ENCODE peak calls at places on chromosomes 3 and 15, in four cellular contexts. J is brain microvascular endothelial cell; F is effector memory CD8-positive, alpha-beta T cell; M is cardiac fibroblast. L is an unnamed sample.

GRCh38 chr15:74173545-74174215 is at the start of gene ISLR:
- DNase-seq in J (no peak), F (no peak), M (peak; percentile 64), L (no peak)

GRCh38 chr15:99442268-99442897 is 123.4 kb upstream of the MEF2A start:
- DNase-seq in M (peak; percentile 89), J (peak; percentile 71), F (no peak), L (peak; percentile 81)

GRCh38 chr3:31213869-31214486 is 318.7 kb upstream of the STT3B start:
- DNase-seq in J (no peak), M (no peak), F (no peak), L (no peak)

GRCh38 chr3:195551381-195551978 is 8.4 kb upstream of the PPP1R2 start:
- DNase-seq in J (no peak), M (peak; percentile 44), F (no peak), L (no peak)

GRCh38 chr15:71083349-71083748 is 31.9 kb upstream of the THSD4 start:
- DNase-seq in F (no peak), M (peak; percentile 68), J (peak; percentile 91), L (no peak)

GRCh38 chr3:45479627-45480026 is 91.3 kb downstream of the LARS2 start:
- DNase-seq in F (no peak), J (peak; percentile 80), M (peak; percentile 91), L (peak; percentile 81)

GRCh38 chr3:107206141-107206540 is 171.1 kb upstream of the CCDC54 start:
- DNase-seq in F (no peak), J (peak; percentile 77), M (peak; percentile 85), L (no peak)

GRCh38 chr3:134860141-134860540 is 65.1 kb downstream of the EPHB1 start:
- DNase-seq in M (no peak), F (no peak), J (no peak), L (no peak)

GRCh38 chr15:48560321-48561051 is 85.0 kb downstream of the FBN1 start:
- DNase-seq in M (peak; percentile 59), J (no peak), F (no peak), L (no peak)

GRCh38 chr15:68195336-68196112 is 9.6 kb downstream of the CALML4 start:
- DNase-seq in M (no peak), F (no peak), J (no peak), L (no peak)

GRCh38 chr3:31047673-31048072 is 153.2 kb upstream of the GADL1 start:
- DNase-seq in M (no peak), F (no peak), J (no peak), L (no peak)

GRCh38 chr3:99396651-99397050 is 241.7 kb upstream of the COL8A1 start:
- DNase-seq in F (no peak), M (peak; percentile 14), J (no peak), L (no peak)

GRCh38 chr15:100733786-100734185 is 131.4 kb downstream of the ASB7 start:
- DNase-seq in M (peak; percentile 69), F (no peak), J (peak; percentile 77), L (peak; percentile 51)

GRCh38 chr3:138113309-138113708 is 2.1 kb downstream of the DZIP1L start:
- DNase-seq in J (no peak), M (no peak), F (no peak), L (no peak)

GRCh38 chr3:178671261-178672191 is 135.3 kb downstream of the KCNMB2 start:
- DNase-seq in F (no peak), M (peak; percentile 64), J (peak; percentile 53), L (no peak)

GRCh38 chr3:17730318-17730967 is 12.0 kb downstream of the TBC1D5 start:
- DNase-seq in M (peak; percentile 68), J (peak; percentile 92), F (no peak), L (peak; percentile 23)

GRCh38 chr15:93182806-93183205 is 93.8 kb upstream of the RGMA start:
- DNase-seq in F (no peak), J (no peak), M (no peak), L (no peak)

GRCh38 chr3:121018917-121019321 is 110.9 kb downstream of the STXBP5L start:
- DNase-seq in J (no peak), F (no peak), M (no peak), L (no peak)

GRCh38 chr3:113575191-113575590 is 42.8 kb downstream of the SIDT1 start:
- DNase-seq in M (no peak), J (no peak), F (no peak), L (no peak)

GRCh38 chr15:98699591-98700424 is 51.5 kb downstream of the IGF1R start:
- DNase-seq in M (no peak), J (no peak), F (no peak), L (no peak)

GRCh38 chr3:157695586-157695985 is 192.4 kb upstream of the VEPH1 start:
- DNase-seq in J (no peak), M (peak; percentile 5), F (no peak), L (no peak)

GRCh38 chr15:57472861-57473260 is 96.6 kb downstream of the CGNL1 start:
- DNase-seq in F (no peak), M (peak; percentile 44), J (no peak), L (no peak)

GRCh38 chr3:152328841-152329240 is 60.1 kb downstream of the MBNL1 start:
- DNase-seq in F (no peak), M (peak; percentile 93), J (peak; percentile 45), L (peak; percentile 51)

GRCh38 chr15:55872471-55872870 is 120.9 kb downstream of the NEDD4 start:
- DNase-seq in F (no peak), J (no peak), M (no peak), L (no peak)

GRCh38 chr3:123352134-123352554 is 96.7 kb downstream of the ADCY5 start:
- DNase-seq in F (no peak), J (no peak), M (no peak), L (no peak)

GRCh38 chr3:191417457-191417729 is 43.6 kb upstream of the PYDC2 start:
- DNase-seq in M (no peak), F (no peak), J (no peak), L (no peak)

GRCh38 chr15:63203451-63204090 is 14.2 kb downstream of the RAB8B start:
- DNase-seq in M (peak; percentile 52), F (peak; percentile 56), J (peak; percentile 47), L (no peak)

GRCh38 chr3:9064251-9064650 is 101.0 kb upstream of the RAD18 start:
- DNase-seq in M (no peak), J (no peak), F (no peak), L (no peak)

GRCh38 chr3:42080452-42080872 is 10.7 kb upstream of the TRAK1 start:
- DNase-seq in M (peak; percentile 79), J (no peak), F (peak; percentile 3), L (peak; percentile 85)

GRCh38 chr3:133136114-133137041 is 98.2 kb downstream of the TMEM108 start:
- DNase-seq in M (peak; percentile 19), F (no peak), J (peak; percentile 20), L (no peak)

GRCh38 chr3:46928297-46928696 is 48.2 kb downstream of the CCDC12 start:
- DNase-seq in J (no peak), F (no peak), M (no peak), L (no peak)

GRCh38 chr3:172012775-172013174 is 26.6 kb upstream of the FNDC3B start:
- DNase-seq in J (no peak), F (no peak), M (no peak), L (no peak)

GRCh38 chr15:90594297-90594696 is 64.6 kb downstream of the CRTC3 start:
- DNase-seq in F (peak; percentile 60), J (no peak), M (no peak), L (no peak)

GRCh38 chr15:101810905-101811304 is 1.1 kb upstream of the OR4F15 start:
- DNase-seq in J (no peak), M (peak; percentile 8), F (no peak), L (no peak)